ENCODE peak calls at places on chromosomes 7 and 10, in six cellular contexts. M is CD4-positive, alpha-beta T cell; B is MV-4-11; W is glutamatergic neuron; V is activated T-cell treated with anti-CD3 and anti-CD28 coated beads for 1 hour; P is AG08395. Z is an unnamed sample.
A peak's percentile ranks its signal among the peaks of the same experiment; 100 is the strongest.

GRCh38 chr7:77959080-77959479 is 160.5 kb downstream of the PHTF2 start:
- DNase-seq in M (no peak), B (no peak), W (no peak), V (no peak), P (no peak), Z (no peak)

GRCh38 chr7:142882338-142882678 is 3.2 kb downstream of the TRPV6 start:
- DNase-seq in M (no peak), B (no peak), W (no peak), V (no peak), P (no peak), Z (no peak)

GRCh38 chr10:108378779-108379178 is 1214.3 kb upstream of the SORCS1 start:
- DNase-seq in M (no peak), B (no peak), W (no peak), V (no peak), P (no peak), Z (no peak)

GRCh38 chr7:16562456-16563220 is 36.0 kb downstream of the LRRC72 start:
- DNase-seq in M (no peak), B (no peak), W (no peak), V (no peak), P (no peak), Z (no peak)

GRCh38 chr10:11036424-11037011 is 18.8 kb downstream of the CELF2 start:
- DNase-seq in M (no peak), B (no peak), W (peak; percentile 50), V (no peak), P (peak; percentile 66), Z (peak; percentile 55)

GRCh38 chr10:104117839-104118323 is 4.1 kb upstream of the SFR1 start:
- DNase-seq in M (no peak), B (no peak), W (no peak), V (no peak), P (no peak), Z (no peak)

GRCh38 chr7:28955723-28956607 is 2.2 kb downstream of the TRIL start:
- DNase-seq in M (no peak), B (no peak), W (peak; percentile 86), V (no peak), P (no peak), Z (no peak)

GRCh38 chr7:27579565-27579964 is 83.1 kb downstream of the HIBADH start:
- DNase-seq in M (no peak), B (no peak), W (no peak), V (no peak), P (no peak), Z (no peak)

GRCh38 chr7:6027806-6028365 is 3.3 kb upstream of the ANKRD61 start:
- DNase-seq in M (no peak), B (no peak), W (no peak), V (no peak), P (no peak), Z (no peak)

GRCh38 chr10:4780782-4781181 is 45.2 kb upstream of the AKR1E2 start:
- DNase-seq in M (no peak), B (no peak), W (no peak), V (no peak), P (peak; percentile 48), Z (no peak)

GRCh38 chr10:15419279-15419874 is 48.3 kb upstream of the FAM171A1 start:
- DNase-seq in M (no peak), B (peak; percentile 0), W (peak; percentile 58), V (peak; percentile 4), P (peak; percentile 60), Z (peak; percentile 18)

GRCh38 chr7:110204527-110204926 is 886.4 kb upstream of the LRRN3 start:
- DNase-seq in M (no peak), B (no peak), W (peak; percentile 22), V (no peak), P (no peak), Z (no peak)

GRCh38 chr7:116984917-116985316 is 31.6 kb downstream of the ST7 start:
- DNase-seq in M (no peak), B (peak; percentile 29), W (no peak), V (no peak), P (peak; percentile 45), Z (no peak)

GRCh38 chr10:130727766-130728490 is 583.6 kb downstream of the TCERG1L start:
- DNase-seq in M (no peak), B (no peak), W (no peak), V (no peak), P (no peak), Z (no peak)

GRCh38 chr7:13016633-13017324 is 329.3 kb downstream of the ARL4A start:
- DNase-seq in M (no peak), B (no peak), W (no peak), V (no peak), P (peak; percentile 14), Z (no peak)

GRCh38 chr7:106840342-106840741 is 24.7 kb upstream of the PIK3CG start:
- DNase-seq in M (no peak), B (no peak), W (no peak), V (no peak), P (peak; percentile 90), Z (peak; percentile 77)

GRCh38 chr10:79072041-79072441 is 3.3 kb downstream of the ZMIZ1 start:
- DNase-seq in M (no peak), B (peak; percentile 26), W (no peak), V (no peak), P (no peak), Z (no peak)

GRCh38 chr7:129489491-129489890 is 12.8 kb upstream of the SMKR1 start:
- DNase-seq in M (no peak), B (no peak), W (no peak), V (no peak), P (peak; percentile 62), Z (peak; percentile 62)

GRCh38 chr7:139118803-139119485 is 9.4 kb upstream of the ZC3HAV1 start:
- DNase-seq in M (no peak), B (peak; percentile 83), W (no peak), V (no peak), P (no peak), Z (no peak)

Z was measured in stromal cell of bone marrow.